ENCODE peak calls at places on chromosomes 5 and 9, in six cellular contexts. M, Y, U, R, I and H are unnamed samples.

GRCh38 chr5:6714221-6715041 is 1.2 kb downstream of the TENT4A start:
- DNase-seq in M (peak; percentile 84), Y (no peak), U (no peak), R (no peak), I (peak; percentile 23), H (peak; percentile 38)

GRCh38 chr9:89888677-89889076 is 283.9 kb downstream of the GADD45G start:
- DNase-seq in M (no peak), Y (no peak), U (no peak), R (no peak), I (no peak), H (no peak)

GRCh38 chr9:18776836-18777820 is 255.9 kb downstream of the SAXO1 start:
- DNase-seq in M (peak; percentile 69), Y (no peak), U (no peak), R (no peak), I (no peak), H (no peak)

GRCh38 chr9:99296375-99296951 is 74.4 kb downstream of the SEC61B start:
- DNase-seq in M (peak; percentile 82), Y (peak; percentile 50), U (peak; percentile 23), R (no peak), I (peak; percentile 24), H (no peak)

GRCh38 chr5:162160401-162160800 is 92.8 kb downstream of the GABRG2 start:
- DNase-seq in M (no peak), Y (no peak), U (no peak), R (no peak), I (no peak), H (no peak)

GRCh38 chr9:99192786-99193465 is 28.8 kb downstream of the ALG2 start:
- DNase-seq in M (no peak), Y (no peak), U (no peak), R (no peak), I (no peak), H (no peak)

GRCh38 chr5:60185230-60186104 is 291.9 kb upstream of the PDE4D start:
- DNase-seq in M (no peak), Y (no peak), U (no peak), R (no peak), I (no peak), H (no peak)

GRCh38 chr9:34546834-34547827 is 24.3 kb upstream of the ENHO start:
- DNase-seq in M (peak; percentile 68), Y (peak; percentile 74), U (peak; percentile 57), R (peak; percentile 10), I (peak; percentile 56), H (peak; percentile 52)

GRCh38 chr9:90141723-90142122 is 500.9 kb downstream of the DIRAS2 start:
- DNase-seq in M (no peak), Y (peak; percentile 19), U (no peak), R (no peak), I (no peak), H (no peak)

GRCh38 chr5:160181965-160182622 is 47.2 kb upstream of the FABP6 start:
- DNase-seq in M (no peak), Y (no peak), U (no peak), R (no peak), I (no peak), H (no peak)

GRCh38 chr9:27351438-27351837 is 54.5 kb upstream of the EQTN start:
- DNase-seq in M (no peak), Y (no peak), U (no peak), R (no peak), I (peak; percentile 21), H (no peak)

GRCh38 chr9:30484690-30485089 is 1899.8 kb upstream of the ACO1 start:
- DNase-seq in M (no peak), Y (no peak), U (no peak), R (no peak), I (no peak), H (no peak)

GRCh38 chr5:125719681-125720676 is 703.2 kb upstream of the GRAMD2B start:
- DNase-seq in M (no peak), Y (peak; percentile 75), U (no peak), R (no peak), I (no peak), H (no peak)

GRCh38 chr5:93336330-93337110 is 244.5 kb downstream of the NR2F1-AS1 start:
- DNase-seq in M (no peak), Y (no peak), U (no peak), R (no peak), I (no peak), H (no peak)

GRCh38 chr5:163105456-163105855 is 331.9 kb upstream of the CCNG1 start:
- DNase-seq in M (no peak), Y (no peak), U (no peak), R (no peak), I (no peak), H (no peak)

GRCh38 chr5:178340637-178341036 is 108.0 kb upstream of the PHYKPL start:
- DNase-seq in M (no peak), Y (no peak), U (no peak), R (no peak), I (no peak), H (no peak)

GRCh38 chr5:10660720-10661387 is 97.0 kb downstream of the ANKRD33B start:
- DNase-seq in M (no peak), Y (no peak), U (no peak), R (no peak), I (no peak), H (no peak)

GRCh38 chr9:95504053-95504963 is 12.5 kb downstream of the PTCH1 start:
- DNase-seq in M (no peak), Y (peak; percentile 21), U (no peak), R (no peak), I (no peak), H (peak; percentile 71)

GRCh38 chr9:85212887-85213286 is 528.9 kb downstream of the AGTPBP1 start:
- DNase-seq in M (no peak), Y (no peak), U (no peak), R (no peak), I (no peak), H (no peak)

GRCh38 chr9:19699757-19700156 is 89.1 kb downstream of the SLC24A2 start:
- DNase-seq in M (no peak), Y (no peak), U (no peak), R (no peak), I (no peak), H (no peak)

GRCh38 chr5:116573617-116574431 is 799 bp downstream of the SEMA6A start:
- DNase-seq in M (peak; percentile 79), Y (peak; percentile 89), U (no peak), R (no peak), I (peak; percentile 13), H (no peak)

GRCh38 chr9:13122756-13123369 is 156.6 kb downstream of the MPDZ start:
- DNase-seq in M (no peak), Y (no peak), U (no peak), R (no peak), I (no peak), H (no peak)

GRCh38 chr5:134451618-134452505 is 40.2 kb upstream of the CDKN2AIPNL start:
- DNase-seq in M (no peak), Y (peak; percentile 26), U (no peak), R (no peak), I (peak; percentile 34), H (peak; percentile 60)

GRCh38 chr5:156191547-156191946 is 135.4 kb upstream of the SGCD start:
- DNase-seq in M (no peak), Y (no peak), U (no peak), R (no peak), I (no peak), H (no peak)

GRCh38 chr9:69036319-69036718 is 767 bp downstream of the FXN start:
- DNase-seq in M (no peak), Y (no peak), U (peak; percentile 13), R (no peak), I (no peak), H (no peak)

GRCh38 chr5:100777680-100778281 is 125.3 kb downstream of the ST8SIA4 start:
- DNase-seq in M (no peak), Y (no peak), U (no peak), R (peak; percentile 58), I (peak; percentile 46), H (peak; percentile 56)

GRCh38 chr9:706606-707451 is 134.7 kb upstream of the DMRT1 start:
- DNase-seq in M (peak; percentile 91), Y (peak; percentile 63), U (no peak), R (no peak), I (peak; percentile 53), H (peak; percentile 50)

GRCh38 chr9:131627846-131628820 is 82.8 kb downstream of the PRRT1B start:
- DNase-seq in M (peak; percentile 86), Y (peak; percentile 37), U (peak; percentile 69), R (no peak), I (no peak), H (peak; percentile 74)

GRCh38 chr9:33202552-33203300 is 35.6 kb upstream of the B4GALT1 start:
- DNase-seq in M (peak; percentile 77), Y (no peak), U (peak; percentile 52), R (no peak), I (peak; percentile 78), H (no peak)

GRCh38 chr5:121988443-121988842 is 26.7 kb downstream of the SRFBP1 start:
- DNase-seq in M (no peak), Y (no peak), U (no peak), R (no peak), I (no peak), H (no peak)

GRCh38 chr5:160233847-160234246 is 4.5 kb downstream of the FABP6 start:
- DNase-seq in M (no peak), Y (no peak), U (no peak), R (no peak), I (no peak), H (no peak)

GRCh38 chr9:128689293-128689770 is 310 bp downstream of the SET start:
- DNase-seq in M (no peak), Y (no peak), U (peak; percentile 60), R (no peak), I (peak; percentile 55), H (peak; percentile 63)

GRCh38 chr9:5893134-5893505 is 2.4 kb downstream of the MLANA start:
- DNase-seq in M (no peak), Y (no peak), U (no peak), R (no peak), I (no peak), H (no peak)

GRCh38 chr9:113624721-113625120 is 161.2 kb downstream of the RGS3 start:
- DNase-seq in M (no peak), Y (no peak), U (no peak), R (no peak), I (no peak), H (peak; percentile 42)

GRCh38 chr5:14081791-14082190 is 61.4 kb upstream of the TRIO start:
- DNase-seq in M (no peak), Y (no peak), U (no peak), R (no peak), I (no peak), H (no peak)

GRCh38 chr9:116365056-116365471 is 211.5 kb downstream of the PAPPA start:
- DNase-seq in M (peak; percentile 75), Y (peak; percentile 40), U (no peak), R (peak; percentile 27), I (peak; percentile 73), H (peak; percentile 84)

GRCh38 chr9:102855646-102856045 is 139.5 kb upstream of the CYLC2 start:
- DNase-seq in M (no peak), Y (no peak), U (no peak), R (no peak), I (no peak), H (no peak)